ENCODE peak calls at places on chromosome 6, in six cellular contexts. I is trophoblast cell, J is H9, S is neuronal stem cell, M is H1, Y is IMR-90. L is an unnamed sample.

GRCh38 chr6:127811939-127812338 is 88.9 kb downstream of the THEMIS start:
- DNase-seq in I (no peak), J (no peak), S (no peak), M (no peak), Y (no peak), L (no peak)

GRCh38 chr6:71855406-71855805 is 30.9 kb upstream of the RIMS1 start:
- DNase-seq in I (peak), J (no peak), S (no peak), M (no peak), Y (no peak), L (no peak)

GRCh38 chr6:45479834-45480696 is 102.3 kb upstream of the SUPT3H start:
- DNase-seq in I (no peak), J (no peak), S (no peak), M (no peak), Y (peak), L (peak)

GRCh38 chr6:98384334-98384733 is 450.0 kb upstream of the POU3F2 start:
- DNase-seq in I (no peak), J (no peak), S (no peak), M (no peak), Y (no peak), L (no peak)

GRCh38 chr6:124119591-124119990 is 315.9 kb downstream of the NKAIN2 start:
- DNase-seq in I (no peak), J (no peak), S (no peak), M (no peak), Y (no peak), L (no peak)

GRCh38 chr6:11791354-11792107 is 12.9 kb upstream of the ADTRP start:
- DNase-seq in I (no peak), J (peak), S (no peak), M (no peak), Y (peak), L (no peak)

GRCh38 chr6:163712569-163712966 is 298.1 kb downstream of the QKI start:
- DNase-seq in I (no peak), J (no peak), S (no peak), M (no peak), Y (no peak), L (no peak)

GRCh38 chr6:169427856-169428255 is 174.2 kb upstream of the THBS2 start:
- DNase-seq in I (peak), J (no peak), S (peak), M (no peak), Y (peak), L (peak)

GRCh38 chr6:110543106-110543505 is 66.7 kb upstream of the SLC22A16 start:
- DNase-seq in I (no peak), J (no peak), S (no peak), M (no peak), Y (no peak), L (no peak)

GRCh38 chr6:155187994-155188706 is 75.7 kb upstream of the CLDN20 start:
- DNase-seq in I (no peak), J (no peak), S (no peak), M (no peak), Y (peak), L (no peak)

GRCh38 chr6:106250997-106251396 is 74.6 kb downstream of the ATG5 start:
- DNase-seq in I (no peak), J (no peak), S (no peak), M (no peak), Y (no peak), L (no peak)

GRCh38 chr6:142716097-142716496 is 228.9 kb downstream of the HIVEP2 start:
- DNase-seq in I (no peak), J (peak), S (no peak), M (no peak), Y (no peak), L (no peak)

GRCh38 chr6:3382399-3383279 is 74.2 kb downstream of the SLC22A23 start:
- DNase-seq in I (peak), J (no peak), S (no peak), M (no peak), Y (peak), L (no peak)

GRCh38 chr6:1771324-1771723 is 161.6 kb downstream of the FOXC1 start:
- DNase-seq in I (no peak), J (no peak), S (no peak), M (no peak), Y (peak), L (no peak)

GRCh38 chr6:151036869-151037680 is 171.6 kb downstream of the MTHFD1L start:
- DNase-seq in I (peak), J (no peak), S (no peak), M (no peak), Y (peak), L (no peak)

GRCh38 chr6:110620065-110620464 is 143.7 kb upstream of the SLC22A16 start:
- DNase-seq in I (no peak), J (no peak), S (no peak), M (no peak), Y (no peak), L (no peak)

GRCh38 chr6:6131492-6132109 is 124.9 kb upstream of the NRN1 start:
- DNase-seq in I (peak), J (peak), S (peak), M (no peak), Y (no peak), L (no peak)

GRCh38 chr6:134176283-134176975 is 124.0 kb upstream of the SLC2A12 start:
- DNase-seq in I (no peak), J (peak), S (no peak), M (peak), Y (peak), L (peak)

GRCh38 chr6:105509506-105510331 is 106.8 kb upstream of the PREP start:
- DNase-seq in I (peak), J (peak), S (no peak), M (peak), Y (peak), L (peak)

GRCh38 chr6:12137480-12137879 is 125.4 kb downstream of the HIVEP1 start:
- DNase-seq in I (no peak), J (no peak), S (no peak), M (no peak), Y (peak), L (peak)

GRCh38 chr6:129889580-129889979 is 28.5 kb upstream of the TMEM244 start:
- DNase-seq in I (no peak), J (no peak), S (no peak), M (no peak), Y (peak), L (peak)

GRCh38 chr6:170027111-170028043 is 263.5 kb downstream of the DLL1 start:
- DNase-seq in I (peak), J (no peak), S (no peak), M (no peak), Y (peak), L (peak)

GRCh38 chr6:53322188-53323029 is 26.3 kb downstream of the ELOVL5 start:
- DNase-seq in I (no peak), J (no peak), S (no peak), M (no peak), Y (peak), L (peak)

GRCh38 chr6:138988469-138988834 is 399 bp upstream of the REPS1 start:
- DNase-seq in I (peak), J (no peak), S (no peak), M (no peak), Y (peak), L (no peak)

GRCh38 chr6:138989098-138989983 is 1.3 kb upstream of the REPS1 start:
- DNase-seq in I (no peak), J (no peak), S (no peak), M (no peak), Y (no peak), L (no peak)

GRCh38 chr6:138987643-138988468 is at the start of gene REPS1:
- DNase-seq in I (peak), J (peak), S (peak), M (peak), Y (peak), L (peak)

GRCh38 chr6:138986578-138986977 is 1.5 kb downstream of the REPS1 start:
- DNase-seq in I (peak), J (no peak), S (no peak), M (no peak), Y (peak), L (peak)

DNA sequence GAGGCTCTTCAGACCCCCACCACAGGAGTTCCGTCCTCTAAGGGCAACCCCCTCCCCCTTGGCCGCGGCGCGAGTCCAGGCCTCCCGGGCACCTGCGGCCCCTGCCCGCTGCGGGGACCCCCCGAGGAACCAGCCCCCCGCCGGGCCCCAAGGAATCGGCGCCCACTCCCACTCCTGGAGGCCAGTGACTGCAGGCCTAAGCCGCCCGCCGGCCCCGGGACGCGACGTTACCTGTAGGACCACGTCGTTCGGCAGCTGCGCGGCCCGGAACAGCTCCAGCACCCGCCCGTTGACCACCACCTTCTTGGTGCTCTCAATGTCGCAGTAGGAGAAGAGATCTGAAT is 782 bp downstream of the REPS1 start:
- DNase-seq in I (no peak), J (peak), S (no peak), M (no peak), Y (no peak), L (no peak)
- H3K23ac ChIP-seq in I (no peak), J (no peak), S (peak), M (no peak), Y (peak), L (peak)

DNA sequence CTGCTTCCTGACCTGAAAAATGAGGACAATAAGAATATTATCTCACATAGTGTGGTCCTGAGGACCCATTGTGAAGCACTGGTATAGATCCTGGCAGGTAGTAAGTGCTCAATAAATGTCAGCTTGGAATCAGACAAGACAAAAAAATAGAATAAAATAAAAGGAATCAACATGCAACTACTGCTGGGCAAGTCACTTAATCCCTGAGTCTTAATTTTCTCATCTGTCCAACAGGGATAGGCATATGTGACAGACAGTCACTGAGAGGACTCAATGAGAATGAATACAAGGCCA is 38.0 kb upstream of the PIM1 start:
- DNase-seq in I (peak), J (no peak), S (no peak), M (no peak), Y (no peak), L (no peak)
- H2BK5ac ChIP-seq in I (no peak), J (no peak), S (no peak), M (peak), Y (no peak), L (no peak)

DNA sequence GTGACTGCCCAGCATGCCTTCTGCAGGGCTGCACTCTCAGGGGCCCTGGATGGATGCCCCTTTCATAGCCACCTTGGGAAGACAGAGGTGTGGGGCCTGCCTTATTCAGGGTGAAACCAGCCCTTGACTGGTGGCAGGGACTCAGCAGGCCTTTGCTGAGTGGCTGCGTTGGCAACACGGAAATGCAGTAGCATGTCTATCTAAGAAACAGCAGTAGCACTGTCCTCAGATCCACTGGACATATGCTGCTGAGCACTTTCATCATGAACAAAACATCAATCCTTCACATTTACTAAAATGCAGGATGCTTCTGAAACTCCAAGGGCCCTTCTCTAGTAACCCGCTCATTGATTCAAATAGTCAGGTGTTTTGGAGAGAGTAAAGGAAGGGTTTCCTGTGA is 4.9 kb upstream of the TBXT start:
- DNase-seq in I (no peak), J (no peak), S (no peak), M (no peak), Y (no peak), L (no peak)
- H2AFZ ChIP-seq in I (no peak), J (no peak), S (no peak), M (no peak), Y (no peak), L (no peak)

GRCh38 chr6:10404799-10405524 is 9.9 kb downstream of the TFAP2A start:
- DNase-seq in I (no peak), J (no peak), S (no peak), M (no peak), Y (no peak), L (no peak)
- H3K23ac ChIP-seq in I (no peak), J (no peak), S (peak), M (no peak), Y (peak), L (peak)

GRCh38 chr6:24403501-24403824 is 727 bp downstream of the MRS2 start:
- DNase-seq in I (peak), J (no peak), S (no peak), M (no peak), Y (no peak), L (no peak)
- H2BK5ac ChIP-seq in I (no peak), J (no peak), S (no peak), M (peak), Y (peak), L (peak)

GRCh38 chr6:153218184-153218792 is 87.2 kb upstream of the RGS17 start:
- DNase-seq in I (no peak), J (no peak), S (no peak), M (no peak), Y (no peak), L (no peak)
- H2AFZ ChIP-seq in I (no peak), J (no peak), S (no peak), M (no peak), Y (no peak), L (no peak)

DNA sequence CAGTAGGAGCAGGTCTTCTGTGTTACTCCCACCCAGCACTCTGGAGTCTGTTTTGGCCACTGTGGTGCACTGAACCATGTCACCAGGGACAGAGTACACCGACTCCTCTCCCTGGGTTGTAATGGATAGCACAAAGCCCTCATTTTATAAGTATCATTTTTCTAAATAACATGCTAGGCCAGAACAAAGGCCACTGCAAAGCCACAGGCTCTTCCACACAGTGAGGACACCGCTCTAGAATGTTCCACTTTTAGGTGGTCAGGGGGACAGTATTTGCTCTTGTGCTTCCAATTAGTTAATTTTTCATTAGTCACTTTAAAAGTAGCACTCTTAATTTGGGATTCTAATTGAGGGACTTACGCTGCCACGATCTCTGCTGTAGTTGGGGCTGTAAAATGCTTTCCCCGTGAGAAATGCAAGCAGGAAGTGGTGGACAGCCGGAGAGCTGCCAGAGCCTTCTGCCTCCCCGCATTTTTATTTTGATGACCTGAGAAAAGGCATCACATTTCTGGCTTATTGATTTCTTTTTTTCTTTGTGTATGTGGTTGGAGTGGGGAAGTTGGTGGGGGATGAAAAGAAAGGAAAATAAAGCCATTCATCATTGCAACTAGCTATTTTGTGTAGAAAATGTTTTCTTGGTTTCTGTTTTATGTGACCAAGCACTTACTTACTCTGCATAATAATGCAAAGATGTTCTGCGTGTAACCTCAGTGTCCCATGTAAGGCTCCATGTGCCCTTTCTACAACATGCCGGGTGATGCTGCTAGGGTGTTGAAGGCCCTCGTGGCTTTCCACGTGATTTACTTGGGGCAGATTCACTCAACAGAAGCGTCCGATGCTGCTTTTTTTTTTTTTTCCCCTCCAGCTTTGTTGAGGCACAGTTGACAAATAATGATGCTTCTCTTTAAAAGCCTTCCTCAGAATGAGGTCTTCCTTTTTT is 195.9 kb downstream of the SASH1 start:
- DNase-seq in I (no peak), J (no peak), S (no peak), M (no peak), Y (peak), L (peak)
- H3K23ac ChIP-seq in I (no peak), J (no peak), S (no peak), M (no peak), Y (peak), L (no peak)

L was measured in mesenchymal stem cell.